ENCODE peak calls at places on chromosomes 4 and X, in four cellular contexts. M is A549, B is hepatocyte, D is fibroblast of lung. N is an unnamed sample.

GRCh38 chr4:100208964-100209363 is 18.7 kb upstream of the DDIT4L start:
- DNase-seq in B (peak; percentile 10), D (peak; percentile 27), M (peak; percentile 67), N (no peak)

GRCh38 chr4:8916914-8917305 is 45.3 kb upstream of the HMX1 start:
- DNase-seq in D (no peak), M (no peak), B (peak; percentile 2), N (no peak)

GRCh38 chrX:22952011-22952410 is 47.7 kb upstream of the DDX53 start:
- DNase-seq in B (peak; percentile 57), M (peak; percentile 13), D (peak; percentile 56), N (no peak)

GRCh38 chr4:5133201-5133600 is 81.9 kb downstream of the STK32B start:
- DNase-seq in B (no peak), M (no peak), D (no peak), N (no peak)

GRCh38 chr4:139617702-139618490 is 47.7 kb upstream of the MGST2 start:
- DNase-seq in D (no peak), M (peak; percentile 37), B (no peak), N (no peak)

GRCh38 chr4:127631420-127631819 is 1.3 kb upstream of the INTU start:
- DNase-seq in B (no peak), M (no peak), D (peak; percentile 17), N (no peak)

GRCh38 chr4:17165256-17165655 is 266.8 kb upstream of the LDB2 start:
- DNase-seq in M (no peak), D (peak; percentile 35), B (no peak), N (no peak)

GRCh38 chr4:167028976-167029375 is 205.3 kb downstream of the SPOCK3 start:
- DNase-seq in D (no peak), B (no peak), M (no peak), N (no peak)

GRCh38 chrX:40912576-40912975 is 172.7 kb upstream of the USP9X start:
- DNase-seq in M (no peak), B (no peak), D (no peak), N (no peak)

GRCh38 chr4:76896731-76897521 is 1.0 kb downstream of the SOWAHB start:
- DNase-seq in M (peak; percentile 13), D (peak; percentile 41), B (peak; percentile 80), N (no peak)

GRCh38 chr4:17482716-17483115 is 29.2 kb downstream of the QDPR start:
- DNase-seq in M (no peak), B (no peak), D (no peak), N (no peak)

GRCh38 chr4:69642961-69643360 is 3.5 kb upstream of the UGT2A2 start:
- DNase-seq in D (no peak), M (no peak), B (no peak), N (no peak)

GRCh38 chr4:23458061-23458460 is 431.8 kb downstream of the PPARGC1A start:
- DNase-seq in M (no peak), B (peak; percentile 5), D (no peak), N (no peak)

GRCh38 chr4:76758996-76759395 is 138.9 kb downstream of the SOWAHB start:
- DNase-seq in M (no peak), B (no peak), D (peak; percentile 51), N (no peak)

GRCh38 chr4:155666701-155667537 is at the start of gene GUCY1A1:
- DNase-seq in D (peak; percentile 23), B (peak; percentile 65), M (no peak), N (no peak)

GRCh38 chrX:46574941-46575381 is 1.4 kb downstream of the CHST7 start:
- DNase-seq in M (no peak), D (peak; percentile 35), B (peak; percentile 34), N (no peak)
- H3K27ac ChIP-seq in M (peak overlapping the region; percentile 88), D (no peak overlapping the region), B (no peak overlapping the region), N (no peak overlapping the region)

GRCh38 chrX:19751068-19751467 is 136.3 kb downstream of the SH3KBP1 start:
- DNase-seq in B (no peak), M (no peak), D (peak; percentile 3), N (no peak)
- H3K4me1 ChIP-seq in B (no peaks in the 10 kb centered on the region), M (no peaks in the 10 kb centered on the region), D (no peaks in the 10 kb centered on the region), N (peaks cover 4% of the 10 kb centered on the region)

DNA sequence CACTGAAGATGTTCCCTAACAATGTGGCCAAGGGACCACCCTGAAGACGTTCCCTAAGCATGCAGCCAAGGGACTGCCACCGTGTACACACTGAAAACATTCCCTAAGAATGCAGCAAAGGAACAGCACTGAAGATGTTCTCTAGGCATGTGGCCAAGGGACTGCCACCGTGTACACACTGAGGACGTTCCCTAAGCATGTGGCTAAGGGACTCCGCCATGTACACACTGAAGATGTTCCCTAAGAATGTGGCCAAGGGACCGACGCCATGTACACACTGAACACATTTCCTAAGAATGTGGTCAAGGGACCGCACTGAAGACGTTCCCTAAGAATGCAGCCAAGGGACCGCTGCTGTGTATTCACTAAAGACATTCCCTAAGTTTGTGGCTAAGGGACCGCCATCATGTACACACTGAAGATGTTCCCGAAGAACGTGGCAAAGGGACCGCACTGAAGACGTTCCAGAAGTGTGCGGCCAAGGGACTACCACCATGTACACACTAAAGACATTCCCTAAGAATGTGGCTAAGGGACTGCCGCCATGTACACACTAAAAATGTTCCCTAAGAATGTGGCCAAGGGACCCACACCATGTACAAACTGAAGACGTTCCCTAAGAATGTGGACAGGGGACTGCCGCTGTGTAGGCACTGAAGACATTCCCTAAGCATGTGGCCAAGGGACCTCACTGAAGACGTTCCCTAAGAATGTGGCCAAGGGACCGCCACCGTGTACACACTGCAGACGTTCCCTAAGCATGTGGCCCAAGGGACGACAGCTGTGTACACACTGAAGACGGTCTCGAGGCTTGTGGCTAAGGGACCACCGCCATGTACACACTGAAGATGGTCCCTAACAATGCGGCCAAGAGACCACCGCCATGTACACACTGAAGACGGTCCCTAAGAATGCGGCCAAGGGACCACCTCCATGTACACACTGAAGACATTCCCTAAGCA is 54.8 kb downstream of the DHRSX start:
- DNase-seq in M (peak; percentile 72), D (no peak), B (no peak), N (no peak)
- H3K9me3 ChIP-seq in M (no peaks in the 10 kb centered on the region), D (no peaks in the 10 kb centered on the region), B (no peaks in the 10 kb centered on the region), N (no peaks in the 10 kb centered on the region)

DNA sequence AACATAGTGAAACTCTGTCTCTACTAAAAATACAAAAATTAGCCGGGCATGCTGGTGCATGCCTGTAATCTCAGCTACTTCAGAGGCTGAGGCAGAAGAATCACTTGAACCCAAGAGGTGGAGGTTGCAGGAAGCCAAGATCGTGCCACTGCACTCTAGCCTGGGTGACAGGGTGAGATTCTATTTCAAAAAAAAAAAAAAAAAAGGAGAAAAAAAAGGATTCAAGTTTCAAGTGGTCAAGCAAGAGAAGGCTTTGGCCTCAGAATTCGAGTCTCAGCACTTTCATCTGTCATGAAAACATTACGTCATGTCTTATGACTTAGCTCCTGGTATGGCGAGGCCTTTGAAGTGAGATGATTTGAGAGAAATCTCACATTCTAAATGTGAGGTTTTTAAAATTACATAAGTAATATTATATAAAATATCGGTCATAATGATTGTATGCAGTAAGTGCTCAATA is 21.2 kb upstream of the DHRSX start:
- DNase-seq in D (no peak), M (no peak), B (no peak), N (no peak)
- H3K27ac ChIP-seq in D (no peak overlapping the region), M (no peak overlapping the region), B (no peak overlapping the region), N (no peak overlapping the region)

GRCh38 chr4:101280866-101281600 is 66.3 kb downstream of the PPP3CA start:
- DNase-seq in D (no peak), M (no peak), B (no peak), N (no peak)
- H3K4me1 ChIP-seq in D (peaks cover 8% of the 10 kb centered on the region), M (peaks cover 50% of the 10 kb centered on the region), B (peaks cover 7% of the 10 kb centered on the region), N (peaks cover 1% of the 10 kb centered on the region)

DNA sequence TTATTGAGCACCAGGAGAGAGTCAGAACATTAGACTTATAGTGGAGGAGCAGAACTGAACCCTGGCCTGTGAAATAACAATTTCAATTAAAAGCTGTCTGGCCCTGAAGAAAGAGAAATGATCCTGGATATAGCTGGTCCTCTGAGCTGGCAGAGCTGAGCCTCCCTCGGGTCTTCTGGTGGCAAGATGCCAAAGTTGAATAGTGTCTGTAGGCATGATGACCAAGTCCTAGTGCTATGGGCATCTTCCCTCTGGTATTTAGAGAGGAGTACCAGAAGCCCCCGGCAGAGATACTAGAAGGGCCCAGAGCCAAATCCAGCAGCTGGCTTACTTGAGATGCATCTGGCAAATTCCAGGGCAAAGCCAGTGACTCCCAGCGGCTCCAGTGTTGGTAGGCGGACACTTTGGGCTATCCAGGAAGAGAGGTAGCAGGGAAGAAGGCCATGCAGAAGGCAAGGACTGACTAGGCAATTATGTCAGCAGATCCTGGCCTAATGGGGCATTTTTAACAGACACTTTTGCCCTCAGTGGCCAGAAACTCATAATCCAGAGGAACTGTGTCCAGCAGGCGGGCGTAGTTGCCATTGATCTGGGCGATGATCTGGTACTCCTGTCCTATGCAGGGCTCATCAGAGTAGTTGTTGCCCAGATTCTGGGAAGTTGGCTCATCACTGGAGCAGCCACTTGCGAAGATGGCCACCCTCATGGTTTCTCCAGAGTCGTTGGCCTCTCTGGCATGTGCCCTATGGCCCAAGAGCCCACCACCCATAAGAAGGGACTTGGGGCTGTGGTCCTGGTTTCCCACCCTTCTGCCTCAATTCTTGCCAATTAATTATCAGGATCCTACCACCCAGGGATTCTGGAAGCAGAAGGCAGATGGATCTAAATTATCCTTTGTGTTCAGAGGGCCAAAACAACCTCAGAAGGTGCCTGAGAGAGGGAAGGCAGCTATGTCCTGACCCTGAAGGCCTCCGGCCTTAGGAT is 17.8 kb downstream of the VSIG4 start:
- DNase-seq in D (no peak), B (no peak), M (no peak), N (no peak)
- H3K9me3 ChIP-seq in D (no peaks in the 10 kb centered on the region), B (no peaks in the 10 kb centered on the region), M (no peaks in the 10 kb centered on the region), N (no peaks in the 10 kb centered on the region)

GRCh38 chr4:1312821-1313640 is 23.3 kb downstream of the MAEA start:
- DNase-seq in M (no peak), D (no peak), B (no peak), N (no peak)

GRCh38 chr4:1307951-1308735 is 18.5 kb downstream of the MAEA start:
- DNase-seq in M (no peak), D (no peak), B (no peak), N (no peak)

GRCh38 chr4:1309261-1310010 is 19.7 kb downstream of the MAEA start:
- DNase-seq in D (peak; percentile 94), M (no peak), B (peak; percentile 93), N (peak; percentile 88)

GRCh38 chr4:1310031-1310795 is 20.5 kb downstream of the MAEA start:
- DNase-seq in D (no peak), M (no peak), B (no peak), N (no peak)

DNA sequence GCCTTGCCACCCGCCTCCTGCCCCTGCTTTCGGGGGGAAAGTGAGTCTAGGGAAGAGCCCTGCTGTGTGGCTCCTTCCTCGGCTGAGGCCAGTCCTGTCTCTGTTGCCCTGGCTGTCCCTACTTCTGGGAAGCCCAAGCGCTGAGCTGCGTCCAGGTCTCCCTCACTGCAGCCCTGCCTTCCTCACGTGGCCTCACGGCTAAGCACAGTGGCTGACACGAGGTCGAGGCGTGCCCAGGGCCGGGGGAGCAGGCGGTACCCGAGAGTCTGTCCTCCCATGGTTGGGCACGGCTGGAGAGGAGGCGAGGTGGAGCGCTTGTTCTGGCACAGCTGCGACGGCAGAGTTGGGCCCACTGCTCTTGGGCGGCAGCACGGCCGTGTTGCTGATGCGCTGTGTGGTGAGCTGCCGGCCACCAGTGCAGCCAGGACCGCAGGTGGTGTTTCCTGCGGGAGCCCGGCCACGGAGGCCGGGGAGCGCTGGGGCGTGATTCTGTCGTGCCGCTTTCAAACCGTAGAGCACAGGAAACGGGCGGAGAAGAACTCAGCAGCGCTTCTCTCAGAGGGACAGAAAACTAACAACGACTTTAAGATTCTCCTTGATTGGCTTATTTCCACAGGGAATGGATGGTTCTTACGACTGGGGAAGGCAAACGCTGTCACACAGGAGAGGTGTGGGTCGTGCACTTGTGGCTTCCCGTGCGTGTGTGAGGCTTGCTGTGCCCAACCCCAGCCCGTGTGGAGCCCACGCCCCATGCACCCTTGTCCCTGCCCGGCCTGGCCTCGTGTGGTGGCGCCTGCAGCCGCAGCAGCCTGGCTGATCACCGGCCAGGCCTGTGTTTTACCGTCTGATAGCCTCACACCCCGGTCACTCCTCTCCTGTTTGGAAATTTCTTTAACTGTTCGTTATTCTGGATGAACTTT is 21.4 kb downstream of the MAEA start:
- DNase-seq in B (no peak), M (no peak), D (no peak), N (no peak)
- H3K27ac ChIP-seq in B (no peak overlapping the region), M (no peak overlapping the region), D (peak overlapping the region; percentile 7), N (no peak overlapping the region)

N was measured in iPS DF 6.9.